ENCODE peak calls at places on chromosomes 7 and 10, in eight cellular contexts. T is CD8-positive, alpha-beta T cell; V is HepG2; B is vagina; O is tibial artery; R is Peyer's patch; P is heart right ventricle; N is RWPE2. M is an unnamed sample.
A peak's percentile ranks its signal among the peaks of the same experiment; 100 is the strongest.

GRCh38 chr7:3605222-3605621 is 304.2 kb downstream of the SDK1 start:
- DNase-seq in V (no peak), T (no peak), N (no peak), R (no peak), B (no peak), O (no peak), P (no peak), M (no peak)

GRCh38 chr10:95675403-95676116 is 18.2 kb downstream of the TCTN3 start:
- DNase-seq in V (no peak), B (no peak), O (no peak), R (no peak), P (no peak), T (no peak), N (no peak), M (no peak)

GRCh38 chr10:58475322-58476277 is 37.1 kb upstream of the BICC1 start:
- DNase-seq in V (no peak), T (no peak), P (no peak), N (no peak), B (no peak), R (no peak), O (no peak), M (no peak)

GRCh38 chr7:85510287-85510686 is 323.4 kb upstream of the SEMA3D start:
- DNase-seq in N (no peak), B (no peak), R (no peak), P (no peak), T (no peak), V (no peak), O (no peak), M (no peak)

GRCh38 chr7:25726682-25727357 is 425.2 kb upstream of the NFE2L3 start:
- DNase-seq in N (no peak), O (no peak), R (no peak), P (no peak), T (no peak), V (no peak), B (no peak), M (no peak)

GRCh38 chr10:8544057-8544380 is 489.5 kb downstream of the GATA3 start:
- DNase-seq in O (no peak), V (no peak), R (no peak), T (no peak), N (no peak), P (no peak), B (no peak), M (no peak)

GRCh38 chr7:116232920-116233319 is 22.6 kb downstream of the TES start:
- DNase-seq in T (no peak), N (no peak), O (no peak), R (no peak), V (no peak), B (no peak), P (no peak), M (no peak)

GRCh38 chr10:107898392-107898791 is 733.9 kb upstream of the SORCS1 start:
- DNase-seq in R (no peak), V (no peak), N (no peak), B (no peak), P (no peak), O (no peak), T (no peak), M (no peak)

GRCh38 chr10:128489324-128490247 is 363.4 kb upstream of the MKI67 start:
- DNase-seq in P (no peak), T (no peak), N (no peak), V (no peak), B (no peak), R (no peak), O (no peak), M (no peak)

GRCh38 chr7:128856001-128856718 is 6.5 kb upstream of the ATP6V1F start:
- DNase-seq in N (no peak), O (no peak), T (no peak), P (no peak), R (no peak), V (no peak), B (no peak), M (no peak)

GRCh38 chr10:30602747-30603146 is 26.8 kb downstream of the LYZL2 start:
- DNase-seq in O (no peak), R (no peak), N (no peak), T (no peak), B (no peak), V (no peak), P (no peak), M (no peak)
- H3K4me1 ChIP-seq in O (peaks cover 11% of the 10 kb centered on the region), R (no peaks in the 10 kb centered on the region), N (no peaks in the 10 kb centered on the region), T (no peaks in the 10 kb centered on the region), B (no peaks in the 10 kb centered on the region), V (peaks cover 71% of the 10 kb centered on the region), P (peaks cover 4% of the 10 kb centered on the region), M (peaks cover 9% of the 10 kb centered on the region)

GRCh38 chr10:132002004-132002403 is 20.3 kb upstream of the BNIP3 start:
- DNase-seq in V (no peak), O (peak; percentile 40), T (no peak), P (no peak), N (no peak), B (no peak), R (no peak), M (peak; percentile 22)
- H3K36me3 ChIP-seq in V (no peaks in the 10 kb centered on the region), O (no peaks in the 10 kb centered on the region), T (no peaks in the 10 kb centered on the region), P (no peaks in the 10 kb centered on the region), N (no peaks in the 10 kb centered on the region), B (no peaks in the 10 kb centered on the region), R (no peaks in the 10 kb centered on the region), M (no peaks in the 10 kb centered on the region)

GRCh38 chr10:17257466-17258321 is 29.7 kb downstream of the VIM start:
- DNase-seq in B (no peak), O (no peak), V (peak; percentile 44), N (no peak), T (peak; percentile 60), P (no peak), R (peak; percentile 75), M (peak; percentile 37)
- TF ChIP-seq CTCF in B (peak; percentile 60), O (peak; percentile 85), V (peak; percentile 80), N (peak; percentile 92), T (peak; percentile 87), P (peak; percentile 91), R (peak; percentile 71), M (peak; percentile 83)

DNA sequence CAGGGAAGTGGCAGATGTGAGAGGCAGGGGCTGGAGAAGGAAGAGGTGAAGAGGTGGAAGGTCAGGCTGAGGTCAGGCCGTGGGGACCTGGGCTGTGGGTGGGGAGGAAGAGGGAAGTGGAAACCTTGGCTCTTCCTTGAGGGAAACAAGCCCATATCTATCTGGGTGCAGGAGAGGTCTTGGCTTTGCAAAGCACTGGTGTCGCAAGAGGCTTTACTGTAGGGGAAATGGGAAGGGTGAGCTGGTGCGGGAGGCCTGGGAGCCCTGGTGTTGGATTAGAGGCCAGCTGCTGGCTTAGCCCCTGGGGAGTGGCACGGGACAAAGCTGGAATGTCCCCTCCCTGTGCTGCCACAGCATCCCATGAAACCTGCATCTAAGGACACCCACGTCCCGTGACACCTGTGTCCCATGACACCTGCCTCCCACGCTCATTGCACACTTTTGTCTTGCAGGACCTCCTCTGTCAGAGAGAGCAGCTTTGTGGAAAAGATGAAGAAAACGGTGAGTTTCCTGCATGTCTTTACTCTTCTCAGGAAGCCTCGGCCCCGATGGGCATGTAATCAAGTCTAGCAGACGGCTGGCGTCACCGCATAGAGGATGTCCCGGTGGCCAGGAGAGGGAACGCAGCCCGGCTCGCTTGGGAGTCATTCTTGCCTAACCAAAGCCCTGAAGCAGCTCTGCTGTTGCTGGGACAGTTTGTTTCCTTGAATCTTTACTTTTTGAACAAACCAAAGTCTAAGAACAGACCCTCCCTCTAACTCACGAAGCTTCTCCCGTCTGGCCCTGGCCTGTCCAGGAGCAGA is 22.2 kb downstream of the TMEM120A start:
- DNase-seq in O (peak; percentile 77), V (no peak), P (peak; percentile 67), N (no peak), R (no peak), B (no peak), T (no peak), M (no peak)
- H3K4me1 ChIP-seq in O (peaks cover 37% of the 10 kb centered on the region), V (peaks cover 32% of the 10 kb centered on the region), P (peaks cover 63% of the 10 kb centered on the region), N (no peaks in the 10 kb centered on the region), R (no peaks in the 10 kb centered on the region), B (peaks cover 42% of the 10 kb centered on the region), T (no peaks in the 10 kb centered on the region), M (peaks cover 16% of the 10 kb centered on the region)

GRCh38 chr7:99563650-99564049 is 5.2 kb downstream of the ZNF655 start:
- DNase-seq in O (no peak), P (no peak), R (no peak), T (no peak), V (no peak), N (peak; percentile 60), B (no peak), M (no peak)
- H3K36me3 ChIP-seq in O (peaks cover 62% of the 10 kb centered on the region), P (peaks cover 86% of the 10 kb centered on the region), R (peaks cover 73% of the 10 kb centered on the region), T (peaks cover 45% of the 10 kb centered on the region), V (peaks cover 20% of the 10 kb centered on the region), N (peaks cover 82% of the 10 kb centered on the region), B (peaks cover 4% of the 10 kb centered on the region), M (peaks cover 83% of the 10 kb centered on the region)

DNA sequence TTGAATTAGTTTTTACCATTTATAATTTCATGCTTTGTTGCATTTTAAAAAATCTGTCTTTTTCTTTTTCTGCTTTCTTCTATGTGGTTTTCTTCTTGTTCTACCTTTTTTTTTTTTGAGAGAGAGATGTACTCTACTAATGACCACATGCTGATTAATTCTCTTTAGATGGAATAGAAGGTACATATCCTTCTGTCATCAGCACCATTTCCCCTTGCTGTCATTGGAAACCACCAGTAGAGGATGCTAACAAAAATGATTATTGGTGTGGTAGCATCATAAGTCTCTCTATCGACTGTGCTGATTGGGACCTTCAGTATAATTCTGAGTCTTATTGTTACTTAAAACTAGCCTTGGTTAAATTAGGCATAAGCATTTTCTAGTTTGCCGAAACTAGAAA is 3.6 kb downstream of the ZEB1 start:
- DNase-seq in V (no peak), P (no peak), T (peak; percentile 13), R (no peak), O (no peak), B (no peak), N (no peak), M (no peak)
- TF ChIP-seq CTCF in V (no peak), P (peak; percentile 64), T (no peak), R (no peak), O (no peak), B (no peak), N (peak; percentile 10), M (no peak)

DNA sequence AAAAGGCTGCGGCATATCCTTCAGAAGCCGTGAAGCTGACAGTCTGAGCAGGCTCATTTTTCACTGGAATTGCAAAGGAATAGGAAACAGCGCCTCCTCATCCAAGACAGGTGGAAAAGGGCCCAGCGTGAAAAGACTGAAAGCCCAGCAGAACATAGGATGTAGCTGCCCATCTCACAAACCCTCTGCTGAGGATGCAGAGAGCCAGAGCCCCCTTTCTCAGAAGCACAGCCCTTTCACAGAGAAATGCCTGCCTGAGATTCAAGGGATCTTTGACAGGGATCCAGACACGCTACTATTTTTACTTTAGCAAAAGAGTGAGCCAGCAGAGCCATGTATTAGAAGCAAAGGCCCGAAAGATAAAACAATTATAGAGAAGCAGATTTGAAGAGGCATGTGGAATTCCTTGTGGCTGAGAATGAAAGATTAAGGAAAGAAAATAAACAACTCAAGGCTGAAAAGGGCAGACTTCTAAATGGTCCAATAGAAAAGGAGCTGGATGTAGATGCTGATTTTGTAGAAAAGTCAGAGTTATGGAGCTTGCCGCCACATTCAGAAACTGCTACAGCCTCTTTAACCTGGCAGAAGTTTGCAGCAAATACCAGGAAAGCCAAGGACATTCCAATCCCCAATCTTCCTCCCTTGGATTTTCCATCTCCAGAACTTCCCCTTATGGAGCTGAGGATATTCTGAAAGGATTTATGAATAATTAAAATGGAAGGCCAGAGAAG is 36.9 kb downstream of the GDI2 start:
- DNase-seq in T (no peak), V (no peak), O (no peak), N (no peak), P (no peak), R (no peak), B (no peak), M (no peak)
- H3K4me1 ChIP-seq in T (peaks cover 18% of the 10 kb centered on the region), V (no peaks in the 10 kb centered on the region), O (peaks cover 46% of the 10 kb centered on the region), N (no peaks in the 10 kb centered on the region), P (peaks cover 30% of the 10 kb centered on the region), R (no peaks in the 10 kb centered on the region), B (peaks cover 26% of the 10 kb centered on the region), M (peaks cover 13% of the 10 kb centered on the region)

GRCh38 chr7:92615861-92616260 is 25.7 kb upstream of the FAM133B start:
- DNase-seq in O (no peak), B (no peak), P (no peak), R (no peak), T (no peak), V (no peak), N (no peak), M (no peak)
- H3K36me3 ChIP-seq in O (peaks cover 22% of the 10 kb centered on the region), B (no peaks in the 10 kb centered on the region), P (peaks cover 45% of the 10 kb centered on the region), R (peaks cover 21% of the 10 kb centered on the region), T (peaks cover 34% of the 10 kb centered on the region), V (peaks cover 35% of the 10 kb centered on the region), N (peaks cover 66% of the 10 kb centered on the region), M (no peaks in the 10 kb centered on the region)

M was measured in left lung.